ENCODE peak calls at places on chromosomes 7 and 10, in four cellular contexts. O is IMR-90, L is H9, W is mesenchymal stem cell. N is an unnamed sample.

GRCh38 chr10:44881639-44882038 is 29.5 kb upstream of the TMEM72 start:
- DNase-seq in O (no peak), L (no peak), W (no peak), N (no peak)

GRCh38 chr10:129766611-129767550 is 197.2 kb downstream of the EBF3 start:
- DNase-seq in O (no peak), L (peak), W (no peak), N (no peak)

GRCh38 chr10:60192986-60193385 is 196.7 kb downstream of the ANK3 start:
- DNase-seq in O (no peak), L (no peak), W (no peak), N (no peak)

GRCh38 chr10:10642741-10643280 is 374.9 kb upstream of the CELF2 start:
- DNase-seq in O (peak), L (peak), W (peak), N (no peak)

GRCh38 chr10:79111427-79111826 is 42.7 kb downstream of the ZMIZ1 start:
- DNase-seq in O (peak), L (no peak), W (no peak), N (no peak)

GRCh38 chr7:2729043-2729892 is 41.3 kb downstream of the AMZ1 start:
- DNase-seq in O (peak), L (no peak), W (no peak), N (no peak)

GRCh38 chr7:127678947-127679346 is 27.0 kb downstream of the SND1 start:
- DNase-seq in O (peak), L (no peak), W (peak), N (no peak)

GRCh38 chr7:5453566-5454075 is 30.0 kb upstream of the TNRC18 start:
- DNase-seq in O (no peak), L (no peak), W (no peak), N (no peak)

GRCh38 chr10:60905580-60905979 is 38.4 kb downstream of the RHOBTB1 start:
- DNase-seq in O (peak), L (no peak), W (no peak), N (no peak)

GRCh38 chr10:7529638-7530037 is 118.8 kb upstream of the SFMBT2 start:
- DNase-seq in O (no peak), L (peak), W (peak), N (peak)

GRCh38 chr7:63054191-63054661 is 944.4 kb upstream of the ZNF722 start:
- DNase-seq in O (no peak), L (no peak), W (no peak), N (no peak)

GRCh38 chr10:128275405-128275804 is 149.2 kb upstream of the MKI67 start:
- DNase-seq in O (no peak), L (no peak), W (no peak), N (no peak)

GRCh38 chr7:15016726-15017125 is 114.2 kb upstream of the DGKB start:
- DNase-seq in O (no peak), L (no peak), W (no peak), N (no peak)

GRCh38 chr10:16360001-16360400 is 76.8 kb upstream of the PTER start:
- DNase-seq in O (no peak), L (peak), W (no peak), N (no peak)

GRCh38 chr10:124579003-124579384 is 117.4 kb downstream of the LHPP start:
- DNase-seq in O (no peak), L (no peak), W (no peak), N (no peak)

GRCh38 chr7:107173191-107173590 is 4.4 kb downstream of the HBP1 start:
- DNase-seq in O (no peak), L (no peak), W (no peak), N (no peak)

GRCh38 chr10:108757946-108758345 is 1165.4 kb downstream of the XPNPEP1 start:
- DNase-seq in O (no peak), L (no peak), W (no peak), N (no peak)

GRCh38 chr10:89861584-89862287 is 160.3 kb downstream of the KIF20B start:
- DNase-seq in O (peak), L (no peak), W (peak), N (peak)

GRCh38 chr7:28565990-28566389 is 153.7 kb downstream of the CREB5 start:
- DNase-seq in O (peak), L (no peak), W (no peak), N (no peak)

GRCh38 chr10:31928531-31929259 is at the start of gene ARHGAP12:
- DNase-seq in O (peak), L (peak), W (peak), N (peak)

GRCh38 chr7:144771921-144772320 is 63.9 kb downstream of the TPK1 start:
- DNase-seq in O (no peak), L (no peak), W (no peak), N (no peak)

GRCh38 chr10:75431180-75432111 is at the start of gene LRMDA:
- DNase-seq in O (no peak), L (no peak), W (peak), N (no peak)

GRCh38 chr7:33804261-33804660 is 101.1 kb upstream of the BMPER start:
- DNase-seq in O (no peak), L (no peak), W (no peak), N (no peak)

GRCh38 chr10:118504044-118504944 is 91.2 kb downstream of the PRLHR start:
- DNase-seq in O (peak), L (no peak), W (no peak), N (peak)

GRCh38 chr7:104005197-104005596 is 15.7 kb upstream of the RELN start:
- DNase-seq in O (peak), L (no peak), W (no peak), N (no peak)

GRCh38 chr7:128885370-128886187 is 22.9 kb downstream of the ATP6V1F start:
- DNase-seq in O (no peak), L (no peak), W (no peak), N (no peak)

GRCh38 chr10:31321396-31321941 is 2.5 kb downstream of the ZEB1 start:
- DNase-seq in O (peak), L (no peak), W (peak), N (no peak)

GRCh38 chr7:4519819-4520520 is 162.1 kb upstream of the FOXK1 start:
- DNase-seq in O (no peak), L (peak), W (no peak), N (no peak)

GRCh38 chr7:38932509-38933168 is 23.6 kb upstream of the VPS41 start:
- DNase-seq in O (peak), L (peak), W (peak), N (peak)

GRCh38 chr7:127865466-127865865 is 165.8 kb downstream of the LRRC4 start:
- DNase-seq in O (peak), L (no peak), W (peak), N (peak)

GRCh38 chr7:83413831-83414230 is 235.1 kb downstream of the SEMA3E start:
- DNase-seq in O (no peak), L (no peak), W (peak), N (no peak)

GRCh38 chr7:92634125-92634710 is 44.0 kb upstream of the FAM133B start:
- DNase-seq in O (no peak), L (no peak), W (peak), N (peak)

GRCh38 chr7:155739538-155740140 is 72.6 kb downstream of the SHH start:
- DNase-seq in O (no peak), L (no peak), W (no peak), N (no peak)

GRCh38 chr10:79163663-79163970 is 94.9 kb downstream of the ZMIZ1 start:
- DNase-seq in O (no peak), L (no peak), W (no peak), N (no peak)

GRCh38 chr10:80769700-80770160 is 232.0 kb downstream of the SH2D4B start:
- DNase-seq in O (no peak), L (no peak), W (no peak), N (no peak)
- H4K91ac ChIP-seq in O (no peak), L (no peak), W (no peak), N (no peak)

DNA sequence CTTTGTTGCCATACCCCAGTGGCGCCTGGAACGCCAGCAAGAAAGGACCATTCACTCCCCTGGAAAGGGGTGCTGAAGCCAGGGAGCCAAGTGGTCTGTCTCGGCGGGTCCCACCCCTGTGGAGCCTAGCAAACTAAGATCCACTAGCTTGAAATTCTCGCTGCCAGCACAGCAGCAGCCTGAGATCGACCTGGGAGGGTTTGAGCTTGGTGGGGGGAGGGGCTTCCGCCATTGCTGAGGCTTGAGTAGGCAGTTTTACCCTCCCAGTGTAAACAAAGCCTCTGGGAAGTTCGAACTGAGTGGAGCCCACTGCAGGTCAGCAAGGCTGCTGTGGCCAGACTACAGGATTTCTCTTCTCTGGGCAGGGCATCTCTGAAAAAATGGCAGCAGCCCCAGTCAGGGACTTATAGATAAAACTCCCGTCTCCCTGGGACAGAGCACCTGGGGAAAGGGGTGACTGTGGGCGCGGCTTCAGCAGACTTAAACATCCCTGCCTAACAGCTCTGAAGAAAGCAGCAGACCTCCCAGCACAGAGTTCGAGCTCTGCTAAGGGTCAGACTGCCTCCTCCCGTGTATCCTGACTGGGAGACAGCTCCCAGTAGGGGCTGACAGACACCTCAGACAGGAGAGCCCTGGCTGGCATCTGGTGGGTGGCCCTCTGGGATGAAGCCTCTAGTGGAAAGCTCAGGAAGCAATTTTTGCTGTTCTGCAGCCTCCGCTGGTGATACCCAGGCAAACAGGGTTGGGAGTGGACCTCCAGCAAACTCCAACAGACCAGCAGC is 281.1 kb upstream of the SP4 start:
- DNase-seq in O (no peak), L (peak), W (no peak), N (no peak)
- H2BK120ac ChIP-seq in O (no peak), L (no peak), W (no peak), N (no peak)

DNA sequence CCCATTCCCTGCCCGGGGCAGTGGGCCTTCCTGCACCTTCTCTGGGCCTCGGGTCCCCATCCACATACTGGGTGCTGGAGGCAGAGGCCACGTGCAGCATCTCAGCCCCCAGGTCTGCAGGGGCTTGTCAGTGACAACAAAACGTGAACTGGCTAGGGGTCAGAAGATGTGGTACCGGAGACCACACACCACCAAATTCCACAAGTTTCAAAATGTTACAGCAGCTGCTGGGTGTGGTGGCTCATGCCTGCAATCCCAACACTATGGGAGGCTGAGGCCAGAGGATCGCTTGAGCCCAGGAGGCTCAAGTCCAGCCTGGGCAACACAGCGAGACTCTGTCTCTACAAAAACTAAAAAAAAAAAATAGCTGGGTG is 62.1 kb upstream of the DNAAF5 start:
- DNase-seq in O (no peak), L (no peak), W (no peak), N (no peak)
- H4K91ac ChIP-seq in O (no peak), L (no peak), W (no peak), N (no peak)

DNA sequence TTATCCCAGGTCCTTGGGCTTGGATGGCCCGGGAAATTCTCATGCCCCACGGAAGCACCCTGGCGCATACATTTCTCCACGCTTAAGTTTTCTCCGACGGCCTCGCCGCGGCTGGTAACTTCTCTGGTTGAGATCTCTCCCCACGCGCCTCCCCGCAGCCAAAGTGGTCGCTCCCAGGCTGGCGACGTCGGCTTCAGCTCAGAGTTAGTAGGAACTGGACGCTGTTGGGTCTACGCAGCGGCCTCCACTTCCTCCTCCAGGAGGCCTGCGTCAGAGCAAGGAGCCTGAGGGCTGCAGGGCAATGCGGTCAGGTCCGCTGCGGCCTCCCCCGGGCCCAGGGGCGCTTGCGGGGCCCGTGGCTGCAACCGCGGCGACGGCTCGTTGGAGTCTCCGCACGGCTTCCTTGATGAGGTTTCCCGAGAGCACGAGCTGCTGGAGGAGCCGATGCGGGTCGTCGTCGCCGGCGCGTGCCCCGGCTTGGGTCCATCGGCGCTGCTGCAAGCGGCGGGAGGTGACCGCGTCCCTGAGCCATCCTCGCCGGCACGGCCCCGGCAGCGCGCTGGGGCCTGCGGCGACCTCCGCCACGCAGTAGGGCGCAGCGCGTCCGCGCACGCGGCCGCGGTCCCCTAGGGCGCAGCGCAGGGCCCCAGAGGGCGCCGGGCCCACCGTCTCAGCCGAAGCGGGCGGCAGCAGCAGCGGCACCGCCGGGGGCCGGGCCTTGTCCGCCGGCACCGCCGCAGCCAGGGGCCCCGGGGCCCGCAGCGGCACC is 744 bp downstream of the FRAT2 start:
- DNase-seq in O (peak), L (peak), W (peak), N (peak)
- H2BK120ac ChIP-seq in O (no peak), L (no peak), W (peak), N (no peak)

DNA sequence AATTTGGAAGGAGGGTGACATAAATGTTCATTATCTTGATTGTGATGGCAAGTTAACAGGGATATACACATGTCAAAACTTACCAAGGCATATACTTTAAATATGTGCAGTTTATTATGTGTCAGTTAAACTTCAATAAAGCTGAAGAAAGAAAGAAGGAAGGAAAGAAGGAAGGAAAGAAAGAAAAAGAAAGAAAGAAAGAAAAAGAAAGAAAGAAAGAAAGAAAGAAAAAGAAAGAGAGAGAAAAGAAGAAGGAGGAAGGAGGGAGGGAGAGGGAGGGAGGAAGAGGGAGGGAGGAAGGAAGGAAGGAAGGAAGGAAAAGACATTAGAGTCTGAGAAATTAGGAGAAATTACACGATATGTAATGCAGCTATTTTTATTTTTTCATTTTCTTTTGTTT is 15.9 kb upstream of the GSTK1 start:
- DNase-seq in O (no peak), L (no peak), W (no peak), N (no peak)
- H4K91ac ChIP-seq in O (no peak), L (no peak), W (no peak), N (no peak)

GRCh38 chr7:54278847-54279246 is 263.3 kb upstream of the VSTM2A start:
- DNase-seq in O (no peak), L (no peak), W (no peak), N (no peak)
- H2BK120ac ChIP-seq in O (no peak), L (no peak), W (no peak), N (no peak)

GRCh38 chr10:43396928-43397624 is 11.9 kb downstream of the HNRNPF start:
- DNase-seq in O (peak), L (peak), W (peak), N (peak)
- H4K91ac ChIP-seq in O (no peak), L (no peak), W (peak), N (peak)

DNA sequence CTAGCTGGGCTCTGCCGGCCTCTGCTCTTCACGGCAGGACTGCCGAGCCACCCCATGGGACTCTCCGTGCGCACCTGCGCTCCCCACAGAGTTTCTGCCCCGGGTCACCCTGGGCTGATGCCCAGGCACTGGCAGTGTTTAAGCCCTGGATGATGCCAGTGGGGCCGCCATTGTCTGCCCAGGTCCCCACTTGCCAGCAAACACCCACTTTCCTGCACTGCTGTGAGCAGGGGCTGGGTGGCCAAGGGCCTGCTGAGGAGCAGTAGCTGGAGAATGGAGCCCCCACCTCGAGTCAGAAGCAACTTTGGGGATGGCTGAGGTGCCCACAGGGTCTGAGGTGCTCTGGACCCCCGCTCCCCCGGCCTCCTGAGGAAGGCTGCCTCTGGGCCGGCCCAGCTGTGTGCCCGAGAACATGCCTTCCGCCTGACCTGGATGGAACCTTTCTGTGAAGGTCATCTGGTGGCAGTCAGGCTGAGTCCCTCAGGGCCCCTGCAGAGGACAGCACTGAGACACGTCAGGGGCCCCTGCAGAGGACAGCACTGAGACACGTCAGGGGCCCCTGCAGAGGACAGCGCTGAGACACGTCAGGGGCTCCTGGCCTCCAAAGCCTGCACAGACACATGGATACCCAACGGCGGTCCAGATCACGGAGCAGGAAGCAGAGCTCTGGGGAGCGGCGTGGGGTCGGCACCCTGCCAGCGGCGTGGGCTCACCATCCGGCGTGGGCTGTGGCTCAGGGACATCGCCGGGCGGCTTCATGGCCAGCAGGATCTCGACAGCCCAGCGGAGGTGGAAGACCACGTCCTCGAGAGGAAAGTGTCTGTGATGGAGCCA is 62.0 kb downstream of the CFAP46 start:
- DNase-seq in O (no peak), L (peak), W (no peak), N (no peak)
- H2BK120ac ChIP-seq in O (no peak), L (no peak), W (no peak), N (no peak)

DNA sequence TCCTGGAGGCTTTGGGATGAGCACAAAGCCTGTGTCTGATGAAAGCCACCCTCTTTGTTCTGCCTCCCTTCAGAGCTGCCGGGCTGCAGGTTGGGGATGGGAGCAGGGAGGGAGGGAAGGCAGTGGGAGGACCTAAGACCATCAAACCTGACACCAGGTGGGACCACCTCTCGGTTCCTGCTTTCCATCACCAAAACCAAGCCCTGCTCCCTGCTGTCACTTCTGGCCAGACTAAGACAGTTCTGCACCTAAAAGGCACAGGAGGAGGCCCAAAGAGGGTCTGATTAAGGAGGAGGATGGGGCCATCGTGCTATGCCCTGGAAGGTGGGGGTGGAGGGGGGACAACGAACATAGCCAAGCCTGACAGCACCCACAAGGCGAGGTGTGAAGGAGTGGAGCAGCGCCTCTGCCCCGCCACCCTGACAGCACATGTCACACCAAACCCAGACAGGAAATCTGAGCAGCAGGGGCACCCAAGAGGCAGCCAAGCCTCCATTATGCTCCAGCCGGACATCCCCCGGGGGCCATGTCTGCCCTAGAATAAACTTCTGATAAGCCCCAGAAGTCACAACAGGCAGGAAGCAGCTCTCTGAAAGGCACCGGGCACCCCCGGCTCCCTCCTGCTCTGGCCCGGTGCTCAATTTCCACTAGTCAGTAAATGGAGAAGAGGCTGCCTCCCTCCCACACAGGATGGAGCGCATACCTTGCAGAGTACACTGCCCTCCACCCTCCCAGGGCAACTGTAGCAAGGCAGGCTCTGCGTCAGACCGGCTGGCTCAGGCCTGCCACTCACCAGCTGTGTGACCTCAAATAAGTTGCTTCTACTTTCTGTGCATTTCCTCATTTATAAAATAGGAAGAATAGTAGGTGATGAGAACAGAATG is 48.9 kb downstream of the DLG5 start:
- DNase-seq in O (peak), L (peak), W (peak), N (no peak)
- H4K91ac ChIP-seq in O (no peak), L (no peak), W (no peak), N (peak)